ENCODE peak calls at places on chromosomes 5 and 9, in four cellular contexts. B is tibial nerve, Z is right lobe of liver, X is ovary. H is an unnamed sample.

GRCh38 chr9:6911901-6912650 is 154.3 kb downstream of the KDM4C start:
- DNase-seq in X (no peak), B (no peak), Z (no peak), H (no peak)

GRCh38 chr9:124191691-124192208 is 66.0 kb upstream of the NEK6 start:
- DNase-seq in Z (no peak), X (no peak), B (no peak), H (no peak)

GRCh38 chr9:91900057-91900816 is 49.8 kb downstream of the ROR2 start:
- DNase-seq in X (no peak), B (no peak), Z (peak; percentile 33), H (peak; percentile 79)

GRCh38 chr9:34332370-34332964 is 3.1 kb downstream of the NUDT2 start:
- DNase-seq in Z (no peak), B (peak; percentile 46), X (no peak), H (no peak)

GRCh38 chr5:141715340-141715905 is 33.4 kb upstream of the ARAP3 start:
- DNase-seq in Z (no peak), X (no peak), B (no peak), H (no peak)

GRCh38 chr9:89433826-89434225 is 64.1 kb downstream of the SEMA4D start:
- DNase-seq in Z (no peak), B (no peak), X (no peak), H (peak; percentile 71)

GRCh38 chr5:114789773-114790402 is 379.8 kb downstream of the TRIM36 start:
- DNase-seq in X (no peak), Z (no peak), B (no peak), H (no peak)

GRCh38 chr5:141192110-141192725 is at the start of gene PCDHB10:
- DNase-seq in X (no peak), Z (no peak), B (no peak), H (peak; percentile 37)

GRCh38 chr5:82358454-82358853 is 80.3 kb upstream of the RPS23 start:
- DNase-seq in B (no peak), X (no peak), Z (no peak), H (no peak)

GRCh38 chr5:139691275-139691629 is 43.1 kb downstream of the CXXC5 start:
- DNase-seq in B (no peak), Z (no peak), X (no peak), H (no peak)

GRCh38 chr9:19148170-19148569 is 20.9 kb upstream of the PLIN2 start:
- DNase-seq in X (peak; percentile 29), Z (no peak), B (no peak), H (no peak)

GRCh38 chr5:88275574-88275973 is 6.9 kb upstream of the TMEM161B start:
- DNase-seq in B (no peak), Z (no peak), X (no peak), H (no peak)

GRCh38 chr5:177310757-177311173 is 933 bp downstream of the MXD3 start:
- DNase-seq in X (no peak), Z (no peak), B (no peak), H (peak; percentile 61)

GRCh38 chr5:103021310-103021709 is 98.6 kb downstream of the GIN1 start:
- DNase-seq in X (no peak), Z (no peak), B (no peak), H (no peak)

GRCh38 chr5:6595405-6595804 is 37.4 kb downstream of the NSUN2 start:
- DNase-seq in B (no peak), Z (peak; percentile 85), X (no peak), H (no peak)

GRCh38 chr9:35906923-35907699 is 1.1 kb downstream of the HRCT1 start:
- DNase-seq in B (peak; percentile 75), Z (no peak), X (peak; percentile 76), H (peak; percentile 89)

GRCh38 chr5:34998058-34998789 is 49.5 kb downstream of the AGXT2 start:
- DNase-seq in X (no peak), Z (no peak), B (no peak), H (no peak)

GRCh38 chr5:178388381-178389030 is 155.9 kb upstream of the PHYKPL start:
- DNase-seq in Z (no peak), B (no peak), X (peak; percentile 6), H (peak; percentile 71)

GRCh38 chr5:151153300-151153699 is 4.3 kb downstream of the ANXA6 start:
- DNase-seq in B (no peak), Z (no peak), X (no peak), H (no peak)

GRCh38 chr9:1647776-1648175 is 367.4 kb upstream of the SMARCA2 start:
- DNase-seq in X (no peak), B (no peak), Z (no peak), H (no peak)

GRCh38 chr5:138694146-138694545 is 59.1 kb upstream of the CTNNA1 start:
- DNase-seq in B (no peak), X (no peak), Z (no peak), H (no peak)

GRCh38 chr9:136089697-136090045 is 5.4 kb downstream of the NACC2 start:
- DNase-seq in Z (no peak), X (no peak), B (no peak), H (no peak)

GRCh38 chr9:136615631-136616306 is 46.9 kb upstream of the EGFL7 start:
- DNase-seq in Z (no peak), X (no peak), B (no peak), H (no peak)

DNA sequence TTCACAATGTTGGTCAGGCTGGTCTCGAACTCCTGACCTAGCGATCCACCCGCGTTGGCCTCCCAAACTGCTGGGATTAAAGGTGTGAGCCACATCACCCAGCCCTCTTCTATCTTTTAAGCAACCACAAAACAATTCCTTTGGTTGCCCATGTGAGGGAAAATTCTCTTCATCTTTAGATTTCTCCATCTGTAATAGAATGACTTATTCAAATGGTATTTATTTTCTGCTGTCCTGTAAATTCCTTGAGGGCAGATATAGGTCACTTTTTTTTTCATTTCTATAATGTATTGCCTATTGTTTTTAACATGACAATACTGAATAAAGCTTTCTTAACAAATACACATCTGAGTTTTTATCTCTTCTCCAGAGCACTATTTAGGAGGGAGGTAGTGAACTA is 595.7 kb downstream of the CAAP1 start:
- DNase-seq in X (no peak), B (no peak), Z (no peak), H (no peak)
- H3K27ac ChIP-seq in X (no peak overlapping the region), B (no peak overlapping the region), Z (no peak overlapping the region), H (no peak overlapping the region)

GRCh38 chr5:13814293-13814692 is 130.2 kb downstream of the DNAH5 start:
- DNase-seq in Z (no peak), B (no peak), X (no peak), H (no peak)
- TF ChIP-seq CTCF in Z (no peak), B (no peak), X (no peak), H (no peak)

GRCh38 chr9:77600810-77601209 is 47.3 kb downstream of the GNA14 start:
- DNase-seq in X (no peak), Z (no peak), B (no peak), H (no peak)

GRCh38 chr9:77598961-77599360 is 49.2 kb downstream of the GNA14 start:
- DNase-seq in B (no peak), X (no peak), Z (no peak), H (no peak)

GRCh38 chr9:77599492-77599891 is 48.6 kb downstream of the GNA14 start:
- DNase-seq in B (no peak), Z (no peak), X (no peak), H (no peak)

GRCh38 chr9:77597057-77597456 is 51.1 kb downstream of the GNA14 start:
- DNase-seq in Z (no peak), B (no peak), X (no peak), H (no peak)

GRCh38 chr9:77598510-77598909 is 49.6 kb downstream of the GNA14 start:
- DNase-seq in Z (no peak), B (no peak), X (peak; percentile 46), H (no peak)
- H3K27ac ChIP-seq in Z (no peak overlapping the region), B (no peak overlapping the region), X (no peak overlapping the region), H (no peak overlapping the region)

DNA sequence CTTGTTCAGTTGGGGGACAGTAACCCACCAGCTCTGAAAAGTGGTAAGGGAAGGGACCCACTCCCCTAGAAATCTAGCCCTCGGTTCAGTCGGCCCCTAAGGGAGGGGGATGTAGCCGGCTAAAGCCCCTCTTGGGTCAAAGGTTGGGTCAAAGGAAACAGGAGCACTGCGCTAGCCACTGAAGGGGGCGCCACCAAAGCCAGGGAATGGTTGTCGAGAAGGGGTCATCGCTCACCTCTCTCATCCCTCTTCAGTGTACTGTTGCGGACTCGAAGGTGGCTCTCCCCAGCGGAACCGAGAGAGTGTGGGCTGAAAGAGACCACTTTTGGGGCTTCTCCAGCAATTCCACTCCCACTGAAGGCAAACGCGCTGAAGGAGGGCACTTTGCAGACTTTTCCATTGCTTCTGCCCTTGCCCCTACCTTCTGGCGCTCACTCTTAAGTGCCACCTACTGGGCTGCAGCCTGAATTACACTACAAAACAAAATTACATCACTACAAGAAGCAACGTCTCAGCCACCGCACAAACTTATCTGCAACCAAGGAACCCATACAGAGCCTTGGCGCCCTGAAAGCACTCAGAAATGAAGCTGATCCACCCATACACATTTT is 396.9 kb downstream of the PDE4D start:
- DNase-seq in X (no peak), Z (no peak), B (no peak), H (no peak)
- TF ChIP-seq CTCF in X (no peak), Z (peak; percentile 47), B (no peak), H (peak; percentile 7)